ENCODE peak calls at places on chromosomes 13 and 19, in ten cellular contexts. A is prostate gland, O is transverse colon, Z is HCT116, G is stomach, N is breast epithelium, S is HepG2, F is GM12891, D is endothelial cell of umbilical vein, J is K562. H is an unnamed sample.

GRCh38 chr13:19810996-19811881 is 28.5 kb upstream of the PSPC1 start:
- DNase-seq in A (no peak), D (no peak), G (no peak), Z (no peak), F (no peak), S (peak; percentile 10), J (no peak), O (no peak), N (no peak), H (no peak)

GRCh38 chr13:27806744-27807387 is 14.6 kb downstream of the GSX1 start:
- DNase-seq in D (no peak), S (no peak), F (no peak), N (no peak), A (no peak), O (no peak), Z (no peak), G (no peak), J (no peak), H (no peak)

GRCh38 chr19:8079988-8080387 is 27.4 kb downstream of the CCL25 start:
- DNase-seq in A (no peak), Z (no peak), F (no peak), N (no peak), G (no peak), D (no peak), O (no peak), S (no peak), J (no peak), H (no peak)

GRCh38 chr19:9128171-9128570 is 1.4 kb upstream of the OR7G3 start:
- DNase-seq in N (no peak), Z (peak; percentile 82), D (peak; percentile 96), J (no peak), S (no peak), F (no peak), O (no peak), A (no peak), G (no peak), H (no peak)

GRCh38 chr13:106499905-106500304 is 35.6 kb downstream of the EFNB2 start:
- DNase-seq in N (no peak), O (no peak), Z (no peak), A (no peak), F (no peak), J (no peak), S (no peak), G (no peak), D (no peak), H (no peak)

GRCh38 chr19:12140545-12141404 is 625 bp upstream of the ZNF20 start:
- DNase-seq in G (peak; percentile 92), N (peak; percentile 77), A (peak; percentile 87), J (peak; percentile 77), D (peak; percentile 73), S (peak; percentile 77), O (peak; percentile 93), Z (peak; percentile 52), F (peak; percentile 51), H (peak; percentile 59)

GRCh38 chr19:19490247-19490968 is 24.9 kb downstream of the TSSK6 start:
- DNase-seq in F (peak; percentile 74), Z (peak; percentile 56), O (peak; percentile 83), J (peak; percentile 66), N (peak; percentile 70), S (peak; percentile 75), A (peak; percentile 66), D (peak; percentile 88), G (peak; percentile 79), H (peak; percentile 78)

GRCh38 chr19:1941146-1942077 is at the start of gene CSNK1G2:
- DNase-seq in F (no peak), S (no peak), A (no peak), Z (no peak), N (peak; percentile 41), D (no peak), O (peak; percentile 30), J (peak; percentile 74), G (no peak), H (no peak)

GRCh38 chr19:12485571-12485970 is 955 bp upstream of the ZNF709 start:
- DNase-seq in A (no peak), N (no peak), J (no peak), F (no peak), D (no peak), O (no peak), G (no peak), Z (no peak), S (peak; percentile 45), H (no peak)

GRCh38 chr19:8396563-8397203 is 6.5 kb downstream of the RAB11B start:
- DNase-seq in N (peak; percentile 79), D (peak; percentile 74), G (peak; percentile 75), Z (no peak), J (peak; percentile 84), S (peak; percentile 35), F (peak; percentile 86), A (peak; percentile 54), O (peak; percentile 65), H (peak; percentile 75)

GRCh38 chr13:101784313-101784712 is 331.8 kb downstream of the ITGBL1 start:
- DNase-seq in J (no peak), D (no peak), Z (no peak), N (no peak), F (no peak), S (no peak), O (no peak), A (no peak), G (no peak), H (no peak)

GRCh38 chr19:1601613-1602064 is 3.6 kb downstream of the UQCR11 start:
- DNase-seq in O (no peak), J (peak; percentile 47), A (no peak), N (no peak), Z (no peak), S (no peak), G (no peak), F (no peak), D (no peak), H (no peak)

GRCh38 chr13:76982051-76982450 is 9.8 kb upstream of the CLN5 start:
- DNase-seq in F (no peak), G (no peak), O (no peak), N (no peak), S (peak; percentile 18), J (no peak), A (no peak), Z (no peak), D (no peak), H (no peak)

GRCh38 chr13:110312669-110313031 is 5.6 kb downstream of the COL4A2 start:
- DNase-seq in F (no peak), D (no peak), A (no peak), J (no peak), S (no peak), Z (no peak), G (no peak), N (peak; percentile 17), O (no peak), H (no peak)

GRCh38 chr13:97367427-97367826 is 66.5 kb upstream of the RAP2A start:
- DNase-seq in D (no peak), F (no peak), Z (no peak), G (no peak), A (no peak), O (no peak), S (no peak), J (no peak), N (peak; percentile 22), H (no peak)

GRCh38 chr19:29491491-29491890 is 34.3 kb upstream of the VSTM2B start:
- DNase-seq in N (no peak), O (no peak), Z (no peak), F (no peak), S (no peak), J (no peak), D (no peak), A (no peak), G (no peak), H (no peak)

GRCh38 chr13:98741741-98742435 is 10.6 kb downstream of the SLC15A1 start:
- DNase-seq in N (no peak), G (no peak), A (no peak), Z (no peak), O (no peak), D (no peak), J (no peak), F (no peak), S (no peak), H (no peak)

GRCh38 chr13:33100876-33101275 is 84.7 kb downstream of the KL start:
- DNase-seq in F (no peak), G (no peak), J (no peak), D (no peak), Z (no peak), O (no peak), A (no peak), S (no peak), N (no peak), H (no peak)
- TF ChIP-seq POLR2A in F (no peak), G (no peak), J (no peak), D (no peak), Z (no peak), O (no peak), A (no peak), S (no peak), N (no peak), H (no peak)

GRCh38 chr19:46297700-46298476 is 1.0 kb downstream of the HIF3A start:
- DNase-seq in A (peak; percentile 36), N (peak; percentile 37), O (peak; percentile 69), Z (no peak), J (peak; percentile 54), S (no peak), G (peak; percentile 50), D (peak; percentile 43), F (no peak), H (no peak)
- TF ChIP-seq POLR2AphosphoS5 in A (peak; percentile 16), N (no peak), O (no peak), Z (no peak), J (no peak), S (no peak), G (peak; percentile 75), D (peak; percentile 34), F (no peak), H (no peak)

GRCh38 chr13:41457589-41458186 is 338 bp downstream of the RGCC start:
- DNase-seq in O (no peak), Z (no peak), G (no peak), F (peak; percentile 46), S (no peak), N (no peak), J (peak; percentile 52), D (no peak), A (no peak), H (peak; percentile 42)
- TF ChIP-seq POLR2A in O (no peak), Z (no peak), G (no peak), F (no peak), S (no peak), N (no peak), J (no peak), D (no peak), A (no peak), H (no peak)

DNA sequence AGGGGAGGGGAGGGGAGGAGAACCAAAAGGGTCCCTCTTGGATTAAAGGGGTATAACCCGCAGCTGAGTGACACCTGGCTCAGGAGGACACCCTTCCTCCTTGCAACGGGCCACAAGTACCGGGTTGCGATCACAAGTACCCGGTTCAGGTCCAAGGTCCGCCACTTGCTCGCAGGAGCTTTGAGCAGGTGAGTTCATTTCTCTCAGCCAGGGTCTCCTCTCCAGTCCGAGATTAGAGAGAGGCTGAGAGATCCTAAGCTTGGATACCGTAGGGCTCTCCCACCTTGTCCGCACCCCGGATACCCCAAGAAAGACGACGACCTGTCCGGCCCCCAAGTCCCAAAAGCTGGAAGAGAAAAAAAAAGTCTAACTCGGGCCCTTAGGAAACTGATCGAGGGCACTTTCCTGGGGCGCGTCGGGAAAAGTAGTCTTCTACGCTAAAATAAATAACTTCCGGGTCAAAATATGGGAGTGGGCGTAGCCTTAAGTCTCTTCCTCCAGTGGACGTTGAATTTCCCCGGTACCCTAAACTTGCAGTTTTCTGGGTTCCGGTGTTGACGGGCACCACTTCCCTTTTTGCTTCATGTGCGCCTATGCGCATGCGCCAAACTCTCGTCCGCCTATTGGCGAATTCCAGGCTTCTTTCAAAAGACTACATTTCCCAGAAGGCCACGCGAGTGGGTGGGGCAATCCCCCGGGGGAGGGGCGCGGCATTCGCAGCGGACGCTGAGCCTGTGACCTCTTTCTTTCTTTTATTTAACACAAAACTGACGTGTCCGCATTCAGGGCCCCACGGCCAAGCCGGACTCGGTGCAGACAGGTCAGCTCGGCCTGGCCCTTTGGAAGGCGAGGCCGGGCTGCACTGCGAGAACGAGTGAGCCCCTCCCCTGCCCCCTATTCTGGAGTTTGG is 4.4 kb downstream of the C19orf67 start:
- DNase-seq in O (peak; percentile 99), A (peak; percentile 99), D (peak; percentile 100), N (peak; percentile 99), G (peak; percentile 99), Z (peak; percentile 99), F (peak; percentile 93), S (peak; percentile 99), J (peak; percentile 90), H (peak; percentile 95)
- TF ChIP-seq POLR2AphosphoS5 in O (peak; percentile 79), A (peak; percentile 99), D (peak; percentile 84), N (peak; percentile 92), G (peak; percentile 76), Z (peak; percentile 77), F (no peak), S (peak; percentile 79), J (peak; percentile 35), H (peak; percentile 81)